ENCODE peak calls at places on chromosome 12, in seven cellular contexts. I is GM23248, P is HCT116, C is GM23338, X is MM.1S, Q is hepatocyte, S is SK-N-SH. M is an unnamed sample. For H3K9me2, the result is how much of the 10 kb centered on the place peaks cover.

GRCh38 chr12:46494424-46494823 is 121.9 kb upstream of the SLC38A2 start:
- DNase-seq in X (no peak), C (peak), Q (no peak), S (no peak), P (no peak), I (peak), M (peak)

GRCh38 chr12:122022393-122023338 is 982 bp downstream of the BCL7A start:
- DNase-seq in C (peak), I (peak), X (no peak), S (peak), Q (peak), P (no peak), M (peak)

GRCh38 chr12:109930028-109930800 is 30.1 kb downstream of the TCHP start:
- DNase-seq in X (no peak), I (no peak), S (no peak), P (no peak), C (no peak), Q (no peak), M (no peak)

GRCh38 chr12:56753566-56753965 is 1.4 kb upstream of the PRIM1 start:
- DNase-seq in C (no peak), I (no peak), P (no peak), Q (no peak), X (no peak), S (no peak), M (no peak)

GRCh38 chr12:15787801-15788200 is 1.4 kb downstream of the EPS8 start:
- DNase-seq in X (no peak), P (no peak), S (no peak), C (no peak), Q (no peak), I (peak), M (no peak)

GRCh38 chr12:104331376-104331775 is 27.8 kb downstream of the EID3 start:
- DNase-seq in S (no peak), Q (no peak), P (no peak), X (no peak), I (no peak), C (no peak), M (no peak)

GRCh38 chr12:3189282-3189681 is 112.1 kb downstream of the TSPAN9 start:
- DNase-seq in X (no peak), S (no peak), C (no peak), Q (no peak), P (no peak), I (no peak), M (no peak)

GRCh38 chr12:24201258-24201970 is 251.9 kb upstream of the SOX5 start:
- DNase-seq in C (no peak), X (no peak), Q (no peak), P (no peak), S (no peak), I (no peak), M (no peak)

GRCh38 chr12:11730299-11731041 is 81.0 kb downstream of the ETV6 start:
- DNase-seq in S (no peak), Q (peak), C (peak), P (peak), I (no peak), X (no peak), M (peak)

GRCh38 chr12:96510306-96510764 is 21.0 kb downstream of the CFAP54 start:
- DNase-seq in P (no peak), I (peak), Q (no peak), X (no peak), S (no peak), C (no peak), M (no peak)

GRCh38 chr12:87344699-87345098 is 684.5 kb downstream of the C12orf50 start:
- DNase-seq in X (no peak), I (peak), C (peak), Q (no peak), P (no peak), S (no peak), M (peak)

GRCh38 chr12:52257074-52257551 is 17.3 kb upstream of the KRT86 start:
- DNase-seq in X (no peak), P (no peak), Q (no peak), C (no peak), I (no peak), S (no peak), M (no peak)

GRCh38 chr12:82449179-82449578 is 90.8 kb downstream of the METTL25 start:
- DNase-seq in I (peak), Q (no peak), X (no peak), P (no peak), S (no peak), C (no peak), M (no peak)

GRCh38 chr12:14416658-14417057 is 51.2 kb downstream of the ATF7IP start:
- DNase-seq in P (no peak), X (peak), C (peak), S (peak), Q (peak), I (peak), M (peak)

GRCh38 chr12:74641694-74642093 is 104.1 kb downstream of the ATXN7L3B start:
- DNase-seq in I (no peak), X (no peak), C (no peak), Q (no peak), S (no peak), P (no peak), M (no peak)

GRCh38 chr12:46556820-46557524 is 184.4 kb upstream of the SLC38A2 start:
- DNase-seq in C (no peak), X (no peak), P (peak), Q (no peak), I (peak), S (no peak), M (peak)

GRCh38 chr12:9872743-9873142 is 3.6 kb upstream of the CLEC2B start:
- DNase-seq in S (no peak), X (no peak), Q (peak), I (no peak), P (no peak), C (no peak), M (no peak)

GRCh38 chr12:54220092-54220557 is 31.3 kb upstream of the SMUG1 start:
- DNase-seq in S (peak), P (peak), C (peak), I (peak), Q (peak), X (peak), M (peak)

GRCh38 chr12:57845478-57846284 is 848 bp downstream of the CTDSP2 start:
- DNase-seq in C (peak), S (peak), I (peak), P (no peak), X (peak), Q (peak), M (peak)

GRCh38 chr12:64010069-64010686 is 165.7 kb downstream of the SRGAP1 start:
- DNase-seq in S (no peak), P (no peak), C (no peak), I (peak), X (no peak), Q (no peak), M (peak)

GRCh38 chr12:45235087-45236025 is 19.5 kb downstream of the ANO6 start:
- DNase-seq in Q (peak), I (peak), C (peak), P (peak), S (no peak), X (no peak), M (peak)

GRCh38 chr12:84056-84455 is 17.5 kb downstream of the IQSEC3 start:
- DNase-seq in Q (no peak), S (peak), I (no peak), P (no peak), C (no peak), X (no peak), M (no peak)

GRCh38 chr12:97452839-97453238 is 9.8 kb upstream of the RMST start:
- DNase-seq in S (no peak), I (no peak), X (no peak), C (no peak), P (no peak), Q (no peak), M (no peak)

GRCh38 chr12:51160814-51161459 is 12.0 kb downstream of the TFCP2 start:
- DNase-seq in I (peak), Q (no peak), C (no peak), X (no peak), P (no peak), S (no peak), M (no peak)

GRCh38 chr12:120094485-120094884 is 22.1 kb downstream of the RAB35 start:
- DNase-seq in I (no peak), P (no peak), X (no peak), Q (no peak), C (no peak), S (peak), M (no peak)

GRCh38 chr12:93108958-93109357 is 179.9 kb upstream of the EEA1 start:
- DNase-seq in P (no peak), C (no peak), S (no peak), Q (no peak), X (no peak), I (peak), M (no peak)

GRCh38 chr12:4909734-4910501 is at the start of gene KCNA1:
- DNase-seq in S (peak), P (no peak), Q (peak), I (peak), C (peak), X (no peak), M (no peak)

GRCh38 chr12:97075583-97076268 is 168.7 kb downstream of the NEDD1 start:
- DNase-seq in X (no peak), S (no peak), I (no peak), C (peak), Q (no peak), P (no peak), M (no peak)

GRCh38 chr12:39006286-39006685 is 100.9 kb upstream of the CPNE8 start:
- DNase-seq in X (no peak), I (no peak), S (no peak), C (no peak), Q (no peak), P (no peak), M (no peak)

GRCh38 chr12:10285919-10286318 is 21.8 kb upstream of the KLRD1 start:
- DNase-seq in Q (no peak), I (no peak), P (no peak), X (no peak), S (no peak), C (no peak), M (no peak)

GRCh38 chr12:40745386-40745785 is 53.1 kb downstream of the CNTN1 start:
- DNase-seq in C (peak), P (peak), X (peak), S (no peak), I (no peak), Q (no peak), M (peak)

GRCh38 chr12:102372112-102372511 is 108.3 kb downstream of the IGF1 start:
- DNase-seq in C (no peak), Q (no peak), P (no peak), I (no peak), X (no peak), S (no peak), M (no peak)

GRCh38 chr12:52681551-52682380 is 1.6 kb upstream of the KRT1 start:
- DNase-seq in Q (no peak), I (no peak), X (no peak), S (no peak), C (no peak), P (no peak), M (no peak)

DNA sequence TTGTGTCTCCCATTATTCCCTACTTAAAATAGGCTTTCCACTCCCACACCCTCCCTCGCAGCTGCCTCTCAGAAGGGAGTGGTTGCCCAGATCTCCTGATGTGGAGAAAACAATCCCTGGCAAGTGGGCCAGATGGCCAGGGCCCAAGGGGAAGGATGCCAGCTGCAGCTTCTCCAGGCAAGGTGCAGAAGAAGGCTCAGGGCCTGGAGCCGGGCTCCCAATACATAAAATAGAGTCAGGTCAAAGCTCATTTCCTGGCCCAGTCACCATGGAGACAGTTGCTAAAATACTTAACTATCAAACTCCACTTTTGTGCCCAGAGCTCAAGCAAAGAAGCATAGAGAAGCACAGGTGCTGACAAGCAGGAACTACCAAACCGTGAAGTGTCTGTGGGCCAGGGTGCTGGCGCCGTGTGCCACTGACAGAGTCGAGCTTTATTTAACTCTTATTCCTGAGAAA is 45.7 kb upstream of the ITPR2 start:
- DNase-seq in S (peak), I (no peak), X (peak), P (no peak), Q (peak), C (peak), M (no peak)
- H3K4me3 ChIP-seq in S (no peak), I (no peak), X (no peak), P (no peak), Q (no peak), C (no peak), M (no peak)

DNA sequence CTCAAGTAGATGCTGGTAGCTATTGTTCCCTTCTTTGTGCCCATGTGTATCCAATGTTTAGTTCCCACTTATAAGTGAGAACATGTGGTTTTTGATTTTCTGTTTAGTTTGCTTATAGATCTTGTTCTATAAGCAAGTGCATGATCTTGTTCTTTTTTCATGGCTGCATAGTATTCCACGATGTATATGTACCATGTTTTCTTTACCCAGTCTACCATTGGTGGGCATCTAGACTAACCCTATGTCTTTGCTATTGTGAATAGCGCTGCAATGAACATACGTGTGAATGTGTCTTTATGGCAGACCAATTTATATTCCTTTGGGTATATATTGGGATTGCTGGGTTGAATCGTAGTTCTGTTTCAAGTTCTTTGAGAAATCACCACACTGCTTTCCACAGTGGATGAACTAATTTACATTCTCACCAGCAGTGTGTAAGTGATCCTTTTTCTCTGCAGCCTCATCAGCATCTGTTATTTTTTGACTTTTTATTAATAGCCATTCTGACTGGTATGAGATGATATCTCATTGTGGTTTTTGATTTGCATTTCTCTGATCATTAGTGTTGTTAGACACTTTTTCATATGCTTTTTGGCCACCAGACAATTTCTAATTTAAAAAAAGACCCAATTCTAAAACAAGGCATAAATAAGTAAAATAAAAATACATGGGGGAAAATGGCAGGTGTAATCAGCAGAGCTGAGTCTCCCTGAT is 50.6 kb downstream of the CPM start:
- DNase-seq in S (no peak), P (no peak), X (no peak), C (no peak), I (no peak), Q (no peak), M (no peak)
- H3K9me2 ChIP-seq in S (under half), P (under half), X (under half), C (under half), I (under half), Q (under half), M (under half)

DNA sequence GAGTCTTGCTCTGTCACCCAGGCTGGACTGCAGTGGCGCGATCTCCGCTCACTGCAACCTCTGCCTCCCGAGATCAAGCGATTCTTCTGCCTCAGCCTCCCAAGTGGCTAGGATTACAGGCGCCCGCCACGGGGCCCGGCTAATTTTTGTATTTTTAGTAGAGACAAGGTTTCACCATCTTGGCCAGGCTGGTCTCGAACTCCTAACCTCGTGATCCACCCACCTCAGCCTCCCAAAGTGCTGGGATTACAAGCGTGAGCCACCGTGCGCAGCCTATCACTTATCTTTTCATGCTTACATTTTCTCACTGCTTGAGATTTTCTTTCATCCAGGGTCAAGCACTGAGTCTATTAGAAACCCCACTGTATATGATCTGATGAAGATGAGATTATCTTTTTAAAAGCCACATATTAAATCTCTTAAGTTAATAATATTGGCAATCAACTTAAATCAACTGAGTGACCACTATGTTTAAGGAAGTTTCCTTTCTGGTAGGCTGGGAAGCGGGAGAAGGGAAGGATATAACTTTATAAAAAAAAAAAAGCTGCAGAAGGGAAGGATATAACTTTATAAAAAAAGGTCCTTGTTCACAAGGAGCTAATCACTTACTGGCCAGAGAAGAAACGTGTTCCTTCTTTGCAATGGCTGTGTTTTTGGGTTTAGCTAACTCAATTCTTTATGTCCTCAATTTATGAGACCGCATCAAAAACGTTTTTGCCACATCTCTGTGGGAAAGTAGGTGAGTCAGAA is 1.3 kb upstream of the MDM2 start:
- DNase-seq in S (no peak), C (no peak), I (peak), Q (no peak), X (no peak), P (no peak), M (peak)
- H3K4me3 ChIP-seq in S (no peak), C (peak), I (no peak), Q (peak), X (peak), P (no peak), M (peak)

DNA sequence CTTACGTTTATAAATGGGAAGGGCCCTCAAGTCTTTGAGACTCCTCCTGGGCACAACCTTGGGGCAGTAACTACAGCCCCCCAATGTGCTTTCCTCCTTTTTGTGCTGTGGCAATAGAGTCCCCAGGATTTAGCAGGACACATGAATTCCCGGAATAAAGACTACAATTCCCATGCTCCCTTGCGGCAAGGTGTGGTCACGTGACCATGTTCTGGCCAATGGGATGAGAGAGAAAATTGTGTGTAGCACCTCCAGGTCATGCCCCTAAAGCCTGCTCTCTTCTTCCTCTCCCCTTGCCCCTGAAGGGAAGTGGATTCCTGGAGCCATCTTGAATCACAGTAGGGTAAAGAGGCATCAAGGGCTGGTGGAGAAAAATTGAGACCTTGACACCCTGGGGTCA is 295.1 kb upstream of the SFSWAP start:
- DNase-seq in C (peak), X (no peak), P (peak), I (no peak), Q (no peak), S (peak), M (peak)
- H3K9me2 ChIP-seq in C (under half), X (under half), P (under half), I (under half), Q (under half), S (under half), M (under half)

DNA sequence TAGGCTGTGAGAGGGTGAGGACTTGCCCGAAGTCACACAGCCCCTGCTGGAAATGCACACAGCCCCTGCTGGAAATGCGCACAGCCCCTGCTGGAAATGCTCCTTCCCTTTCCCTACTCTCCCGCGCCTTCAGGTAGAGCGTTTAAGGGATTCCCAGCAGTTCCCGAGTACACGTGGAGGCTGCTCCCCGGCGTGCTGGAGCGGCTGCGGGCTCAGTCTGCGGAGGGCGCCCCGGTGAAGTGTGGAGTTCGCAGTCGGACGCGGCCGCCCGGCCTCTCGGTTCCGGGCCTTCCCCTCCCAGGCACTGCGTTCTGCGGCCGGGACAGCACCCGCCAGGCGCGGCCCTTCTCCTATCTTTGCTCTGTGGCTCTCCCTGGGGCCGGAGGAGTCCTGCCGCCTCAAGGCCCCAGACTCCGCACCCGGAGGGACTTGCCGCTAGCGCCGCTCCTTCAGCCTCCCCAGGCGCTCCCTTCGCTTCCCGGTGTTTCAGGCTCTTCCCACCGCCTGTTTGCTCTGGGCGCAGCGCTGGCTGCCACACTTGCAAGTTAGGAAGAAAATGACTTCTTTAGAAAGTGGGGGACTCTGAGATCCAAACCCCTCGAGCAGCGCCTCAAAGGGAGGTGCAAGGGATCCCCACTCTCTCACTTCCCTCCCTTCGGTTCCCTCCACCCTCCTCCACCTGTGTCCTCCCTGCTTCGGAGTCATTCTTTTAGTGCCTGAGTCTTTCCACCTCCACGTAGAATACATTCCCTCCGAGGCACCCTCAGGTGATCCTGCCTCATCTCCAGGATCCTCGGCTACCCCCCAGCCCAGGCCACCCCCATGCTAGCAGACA is 8.3 kb upstream of the TBX5 start:
- DNase-seq in S (no peak), I (peak), C (peak), Q (peak), P (no peak), X (no peak), M (no peak)
- H3K4me3 ChIP-seq in S (no peak), I (peak), C (peak), Q (no peak), P (no peak), X (no peak), M (no peak)

GRCh38 chr12:25207883-25208282 is 12.8 kb downstream of the ETFRF1 start:
- DNase-seq in X (no peak), S (no peak), I (no peak), P (no peak), C (no peak), Q (no peak), M (no peak)

GRCh38 chr12:25213338-25213737 is 18.3 kb downstream of the ETFRF1 start:
- DNase-seq in I (no peak), Q (no peak), X (no peak), P (no peak), C (no peak), S (no peak), M (no peak)

DNA sequence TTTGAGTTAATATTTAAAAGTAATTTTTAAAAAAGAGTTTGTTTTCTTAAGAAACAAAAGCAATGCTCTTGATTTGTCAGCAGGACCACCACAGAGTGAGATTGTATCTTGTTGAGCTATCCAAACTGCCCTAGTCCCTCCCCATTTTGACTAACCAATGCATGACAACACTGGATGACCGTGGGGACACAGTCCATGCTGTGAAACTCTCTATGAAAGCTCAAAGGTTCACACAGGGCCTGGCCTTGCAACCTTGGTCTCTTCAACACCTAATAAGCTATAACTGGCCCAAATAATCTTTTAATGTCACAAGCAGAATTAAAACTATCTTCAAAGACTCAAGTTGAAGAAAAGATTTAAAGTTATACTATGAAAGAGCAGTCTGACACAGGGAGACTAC is 13.5 kb downstream of the ETFRF1 start:
- DNase-seq in X (no peak), Q (peak), C (no peak), P (no peak), S (no peak), I (no peak), M (no peak)
- H3K9me2 ChIP-seq in X (under half), Q (under half), C (under half), P (under half), S (under half), I (under half), M (under half)

M was measured in PC-3.